ENCODE peak calls at places on chromosomes 16 and 17, in five cellular contexts. D is ovary, J is testis, R is WERI-Rb-1, E is fibroblast of lung. N is an unnamed sample.

GRCh38 chr17:75601057-75601987 is 13.7 kb downstream of the MYO15B start:
- DNase-seq in D (no peak), J (peak; percentile 69), R (peak; percentile 80), E (peak; percentile 7), N (peak; percentile 45)

GRCh38 chr17:72611172-72611571 is 481.3 kb downstream of the SLC39A11 start:
- DNase-seq in D (no peak), J (no peak), R (no peak), E (no peak), N (no peak)

GRCh38 chr16:68644715-68645493 is at the start of gene CDH3:
- DNase-seq in D (peak; percentile 76), J (peak; percentile 59), R (no peak), E (peak; percentile 48), N (peak; percentile 15)

GRCh38 chr16:55624696-55625095 is 31.1 kb upstream of the SLC6A2 start:
- DNase-seq in D (no peak), J (no peak), R (no peak), E (no peak), N (no peak)

GRCh38 chr16:58755989-58756649 is 22.0 kb upstream of the GOT2 start:
- DNase-seq in D (peak; percentile 50), J (peak; percentile 89), R (peak; percentile 80), E (peak; percentile 64), N (peak; percentile 70)

GRCh38 chr16:27401768-27402568 is at the start of gene IL21R:
- DNase-seq in D (peak; percentile 18), J (no peak), R (no peak), E (peak; percentile 80), N (peak; percentile 86)

GRCh38 chr17:59859444-59860025 is 33.2 kb downstream of the TUBD1 start:
- DNase-seq in D (no peak), J (no peak), R (no peak), E (peak; percentile 54), N (no peak)

GRCh38 chr17:77899494-77899893 is 59.0 kb upstream of the TNRC6C start:
- DNase-seq in D (no peak), J (no peak), R (no peak), E (no peak), N (no peak)

GRCh38 chr17:18246880-18247612 is 11.5 kb downstream of the FLII start:
- DNase-seq in D (peak; percentile 90), J (peak; percentile 90), R (peak; percentile 94), E (peak; percentile 33), N (no peak)

GRCh38 chr17:68298601-68299000 is 7.3 kb downstream of the ARSG start:
- DNase-seq in D (no peak), J (no peak), R (no peak), E (no peak), N (no peak)

GRCh38 chr16:89096768-89097527 is 3.3 kb downstream of the ACSF3 start:
- DNase-seq in D (no peak), J (no peak), R (no peak), E (no peak), N (peak; percentile 60)

GRCh38 chr16:87583453-87584131 is 18.7 kb upstream of the JPH3 start:
- DNase-seq in D (peak; percentile 58), J (no peak), R (no peak), E (peak; percentile 76), N (no peak)

GRCh38 chr17:29616300-29617048 is 6.2 kb downstream of the CORO6 start:
- DNase-seq in D (no peak), J (no peak), R (no peak), E (no peak), N (no peak)

GRCh38 chr16:3960049-3960809 is 79.7 kb upstream of the CREBBP start:
- DNase-seq in D (no peak), J (no peak), R (no peak), E (no peak), N (no peak)

GRCh38 chr17:73710095-73710592 is 65.9 kb upstream of the SDK2 start:
- DNase-seq in D (peak; percentile 28), J (peak; percentile 84), R (peak; percentile 91), E (peak; percentile 13), N (peak; percentile 62)

GRCh38 chr16:3509470-3509928 is 8.7 kb downstream of the CLUAP1 start:
- DNase-seq in D (no peak), J (no peak), R (no peak), E (no peak), N (peak; percentile 82)

GRCh38 chr16:85148959-85149358 is 36.7 kb upstream of the CIBAR2 start:
- DNase-seq in D (no peak), J (no peak), R (no peak), E (peak; percentile 41), N (no peak)

GRCh38 chr17:28926366-28926765 is 23.5 kb upstream of the DHRS13 start:
- DNase-seq in D (no peak), J (no peak), R (no peak), E (no peak), N (no peak)

GRCh38 chr17:42133461-42134041 is 10.9 kb downstream of the HSPB9 start:
- DNase-seq in D (no peak), J (no peak), R (no peak), E (no peak), N (peak; percentile 22)

GRCh38 chr16:54285414-54286066 is 1.0 kb downstream of the IRX3 start:
- DNase-seq in D (peak; percentile 32), J (no peak), R (peak; percentile 25), E (peak; percentile 39), N (no peak)

GRCh38 chr17:17783825-17784598 is 52.8 kb downstream of the SREBF1 start:
- DNase-seq in D (peak; percentile 73), J (peak; percentile 78), R (peak; percentile 53), E (peak; percentile 74), N (peak; percentile 42)

GRCh38 chr17:50943575-50943933 is 77.4 kb upstream of the TOB1 start:
- DNase-seq in D (peak; percentile 15), J (peak; percentile 33), R (peak; percentile 31), E (no peak), N (no peak)

GRCh38 chr17:80219013-80219776 is 938 bp downstream of the SGSH start:
- DNase-seq in D (peak; percentile 71), J (peak; percentile 73), R (no peak), E (peak; percentile 88), N (peak; percentile 93)

GRCh38 chr16:57039148-57039812 is 49.9 kb downstream of the NLRC5 start:
- DNase-seq in D (no peak), J (no peak), R (no peak), E (peak; percentile 87), N (no peak)

GRCh38 chr17:44307387-44308186 is 814 bp upstream of the RUNDC3A start:
- DNase-seq in D (peak; percentile 71), J (peak; percentile 73), R (peak; percentile 92), E (peak; percentile 18), N (no peak)

GRCh38 chr16:9050102-9050830 is 41.2 kb upstream of the HAPSTR1 start:
- DNase-seq in D (no peak), J (peak; percentile 45), R (peak; percentile 26), E (peak; percentile 10), N (no peak)

GRCh38 chr17:77451271-77451893 is 310.6 kb downstream of the SEC14L1 start:
- DNase-seq in D (peak; percentile 83), J (peak; percentile 92), R (peak; percentile 96), E (peak; percentile 80), N (peak; percentile 69)

GRCh38 chr16:30764816-30765465 is 2.8 kb downstream of the RNF40 start:
- DNase-seq in D (no peak), J (no peak), R (no peak), E (no peak), N (no peak)

GRCh38 chr17:17419621-17420020 is 57.2 kb upstream of the MED9 start:
- DNase-seq in D (no peak), J (no peak), R (no peak), E (no peak), N (no peak)

GRCh38 chr17:45775148-45775547 is 9.0 kb upstream of the CRHR1 start:
- DNase-seq in D (no peak), J (no peak), R (peak; percentile 39), E (no peak), N (no peak)

GRCh38 chr17:28698253-28698941 is 13.3 kb downstream of the PROCA1 start:
- DNase-seq in D (no peak), J (no peak), R (peak; percentile 79), E (no peak), N (no peak)

DNA sequence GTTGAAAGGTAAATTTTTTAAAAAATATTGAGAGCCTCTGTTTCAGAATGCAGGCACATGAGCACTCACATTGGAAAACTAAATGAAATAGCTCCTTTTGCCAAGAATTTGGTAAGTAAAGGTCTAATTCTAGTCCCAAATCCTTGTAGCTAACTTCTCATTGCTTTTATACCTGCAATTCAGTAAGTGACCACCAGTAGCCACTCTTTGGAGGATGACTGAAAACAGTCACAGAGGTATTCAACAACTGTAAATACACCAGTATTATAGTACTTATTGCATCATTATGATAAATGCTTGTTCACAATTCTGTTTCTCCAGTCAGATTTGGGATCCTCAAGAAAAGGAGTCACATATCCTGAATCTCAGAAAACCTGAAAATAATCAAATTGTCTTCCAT is 562.4 kb upstream of the CDH11 start:
- DNase-seq in D (no peak), J (no peak), R (no peak), E (no peak), N (no peak)
- TF ChIP-seq CTCF in D (no peak), J (no peak), R (no peak), E (peak; percentile 24), N (no peak)

GRCh38 chr17:48738803-48739526 is 10.4 kb upstream of the HOXB13 start:
- DNase-seq in D (no peak), J (no peak), R (peak; percentile 39), E (no peak), N (no peak)
- H3K27me3 ChIP-seq in D (no peaks in the 10 kb centered on the region), J (peaks cover 4% of the 10 kb centered on the region), R (peaks cover 99% of the 10 kb centered on the region), E (peaks cover 80% of the 10 kb centered on the region), N (peaks cover 97% of the 10 kb centered on the region)

DNA sequence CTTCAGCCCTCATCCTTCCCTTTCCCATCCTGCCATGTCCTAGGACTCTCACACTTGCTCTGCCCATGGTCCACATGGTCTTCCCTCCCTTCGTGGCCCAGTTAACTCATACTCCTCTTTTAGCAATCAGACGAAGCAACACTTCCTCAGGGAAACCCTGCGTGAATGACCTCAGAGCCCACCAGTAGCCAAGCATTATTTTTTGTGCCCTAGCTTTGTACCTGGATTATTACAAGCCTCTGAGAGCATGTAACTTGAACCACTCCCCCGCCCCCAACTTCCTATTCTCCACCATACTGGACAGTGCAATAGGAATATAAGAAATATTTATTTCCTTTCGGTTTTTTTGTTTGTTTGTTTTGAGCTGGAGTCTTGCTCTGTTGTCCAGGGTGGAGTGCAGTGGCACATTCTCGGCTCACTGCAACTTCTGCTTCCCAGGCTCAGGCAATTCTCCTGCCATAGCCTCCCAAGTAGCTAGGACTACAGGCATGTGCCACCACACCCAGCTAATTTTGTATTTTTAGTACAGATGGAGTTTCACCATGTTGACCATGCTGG is 2.9 kb downstream of the CPPED1 start:
- DNase-seq in D (no peak), J (no peak), R (no peak), E (no peak), N (no peak)
- H3K27ac ChIP-seq in D (no peak overlapping the region), J (peak overlapping the region; percentile 57), R (no peak overlapping the region), E (no peak overlapping the region), N (no peak overlapping the region)

DNA sequence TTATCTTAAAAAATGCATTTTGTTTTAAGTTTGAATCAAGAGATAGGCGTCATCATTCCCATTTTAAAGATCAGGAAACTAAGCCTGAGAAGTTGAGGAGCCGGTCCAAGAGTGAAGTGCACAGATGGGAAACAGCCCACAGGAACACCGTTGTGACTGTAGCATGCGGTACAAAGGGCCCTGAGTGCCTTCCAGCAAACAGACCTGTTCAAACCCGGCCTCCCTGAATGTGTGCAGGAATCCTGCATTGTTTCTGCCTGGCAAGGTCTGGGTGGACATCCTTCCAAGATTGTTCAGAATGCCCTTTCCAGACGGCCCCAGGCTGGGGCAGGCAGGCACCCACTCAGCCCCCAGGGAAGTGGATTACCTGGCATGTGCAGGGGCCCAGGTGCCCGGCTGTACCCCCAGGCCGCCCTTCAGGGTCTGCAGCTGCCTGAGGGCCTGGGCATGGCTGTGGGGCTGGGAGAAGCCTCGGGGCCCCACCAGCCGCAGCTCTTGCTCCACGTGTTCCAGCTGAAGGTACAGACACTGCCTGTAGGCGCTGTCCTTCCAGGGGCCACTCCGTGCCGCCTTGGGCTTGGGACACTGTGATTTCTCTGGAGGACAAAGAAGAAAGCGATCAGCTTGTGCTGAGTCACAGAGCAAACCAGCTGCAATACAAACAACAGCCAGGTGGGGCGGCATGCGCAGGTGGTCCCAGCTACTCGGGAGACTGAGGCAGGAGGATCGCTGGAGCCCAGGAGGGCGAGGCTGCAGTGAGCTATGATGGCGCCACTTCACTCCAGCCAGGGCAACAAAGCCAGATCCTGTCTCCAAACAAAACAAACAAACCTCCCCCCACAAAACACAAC is 45.0 kb upstream of the GCSH start:
- DNase-seq in D (no peak), J (peak; percentile 16), R (peak; percentile 5), E (no peak), N (no peak)
- TF ChIP-seq CTCF in D (no peak), J (no peak), R (peak; percentile 21), E (peak; percentile 7), N (no peak)